ENCODE peak calls at places on chromosome 1, in nine cellular contexts. Y is psoas muscle; H is uterus; P is CD4-positive, alpha-beta memory T cell; X is transverse colon; M is naive thymus-derived CD4-positive, alpha-beta T cell; J is lung; V is body of pancreas; D is heart right ventricle. E is an unnamed sample.

GRCh38 chr1:178797590-178797989 is 72.5 kb downstream of the RALGPS2 start:
- DNase-seq in Y (no peak), H (no peak), P (no peak), X (no peak), M (no peak), J (no peak), V (no peak), D (no peak), E (no peak)

GRCh38 chr1:62333431-62333830 is 14.2 kb upstream of the KANK4 start:
- DNase-seq in Y (no peak), H (no peak), P (no peak), X (no peak), M (no peak), J (no peak), V (no peak), D (no peak), E (no peak)

GRCh38 chr1:215547009-215547408 is 20.1 kb upstream of the KCTD3 start:
- DNase-seq in Y (no peak), H (no peak), P (no peak), X (no peak), M (no peak), J (no peak), V (no peak), D (no peak), E (no peak)

GRCh38 chr1:31502253-31502652 is 74.1 kb upstream of the TINAGL1 start:
- DNase-seq in Y (no peak), H (no peak), P (no peak), X (no peak), M (no peak), J (no peak), V (no peak), D (no peak), E (no peak)

GRCh38 chr1:170680428-170680827 is 16.5 kb downstream of the PRRX1 start:
- DNase-seq in Y (no peak), H (no peak), P (no peak), X (no peak), M (no peak), J (no peak), V (no peak), D (no peak), E (no peak)

GRCh38 chr1:60848583-60849188 is 233.7 kb upstream of the NFIA start:
- DNase-seq in Y (no peak), H (no peak), P (no peak), X (no peak), M (no peak), J (no peak), V (no peak), D (no peak), E (no peak)

GRCh38 chr1:246117066-246117791 is 389.9 kb downstream of the SMYD3 start:
- DNase-seq in Y (no peak), H (no peak), P (peak; percentile 76), X (peak; percentile 9), M (no peak), J (peak; percentile 34), V (peak; percentile 45), D (peak; percentile 21), E (no peak)

GRCh38 chr1:37995773-37996379 is 6.1 kb upstream of the SF3A3 start:
- DNase-seq in Y (peak; percentile 93), H (peak; percentile 95), P (no peak), X (peak; percentile 74), M (peak; percentile 56), J (peak; percentile 81), V (peak; percentile 61), D (peak; percentile 80), E (peak; percentile 68)

GRCh38 chr1:97942161-97943123 is 21.6 kb upstream of the DPYD start:
- DNase-seq in Y (no peak), H (no peak), P (peak; percentile 12), X (no peak), M (no peak), J (no peak), V (no peak), D (no peak), E (no peak)

GRCh38 chr1:169207825-169208520 is 101.5 kb downstream of the ATP1B1 start:
- DNase-seq in Y (no peak), H (no peak), P (no peak), X (no peak), M (no peak), J (no peak), V (no peak), D (no peak), E (no peak)

GRCh38 chr1:235657269-235657668 is 7.7 kb upstream of the GNG4 start:
- DNase-seq in Y (no peak), H (no peak), P (no peak), X (no peak), M (no peak), J (no peak), V (no peak), D (no peak), E (no peak)

GRCh38 chr1:231929311-231929710 is 302.7 kb downstream of the DISC1 start:
- DNase-seq in Y (no peak), H (no peak), P (no peak), X (no peak), M (no peak), J (no peak), V (no peak), D (no peak), E (no peak)

GRCh38 chr1:183719289-183719688 is 66.2 kb upstream of the APOBEC4 start:
- DNase-seq in Y (no peak), H (no peak), P (no peak), X (no peak), M (no peak), J (no peak), V (no peak), D (no peak), E (no peak)

GRCh38 chr1:149917590-149918144 is at the start of gene SV2A:
- DNase-seq in Y (no peak), H (peak; percentile 80), P (peak; percentile 31), X (peak; percentile 53), M (peak; percentile 57), J (no peak), V (no peak), D (no peak), E (peak; percentile 67)
- H3K4me3 ChIP-seq in Y (peak within 1 kb of the TSS; percentile 51), H (peak within 1 kb of the TSS; percentile 49), P (peak within 1 kb of the TSS; percentile 52), X (peak within 1 kb of the TSS; percentile 27), M (peak within 1 kb of the TSS; percentile 81), J (peak within 1 kb of the TSS; percentile 19), V (no peak within 1 kb of the TSS), D (peak within 1 kb of the TSS; percentile 6), E (peak within 1 kb of the TSS; percentile 60)

GRCh38 chr1:103218369-103218768 is 110.0 kb upstream of the COL11A1 start:
- DNase-seq in Y (no peak), H (no peak), P (no peak), X (no peak), M (no peak), J (no peak), V (no peak), D (no peak), E (no peak)
- H3K27ac ChIP-seq in Y (no peak overlapping the region), H (no peak overlapping the region), P (no peak overlapping the region), X (no peak overlapping the region), M (no peak overlapping the region), J (no peak overlapping the region), V (no peak overlapping the region), D (no peak overlapping the region), E (no peak overlapping the region)

GRCh38 chr1:152585586-152585985 is 5.3 kb upstream of the LCE3D start:
- DNase-seq in Y (no peak), H (no peak), P (no peak), X (no peak), M (no peak), J (no peak), V (no peak), D (no peak), E (no peak)
- H3K4me1 ChIP-seq in Y (no peaks in the 10 kb centered on the region), H (no peaks in the 10 kb centered on the region), P (no peaks in the 10 kb centered on the region), X (no peaks in the 10 kb centered on the region), M (no peaks in the 10 kb centered on the region), J (no peaks in the 10 kb centered on the region), V (no peaks in the 10 kb centered on the region), D (no peaks in the 10 kb centered on the region), E (no peaks in the 10 kb centered on the region)

GRCh38 chr1:201481761-201482493 is 12.9 kb upstream of the PHLDA3 start:
- DNase-seq in Y (peak; percentile 92), H (peak; percentile 91), P (peak; percentile 76), X (peak; percentile 91), M (peak; percentile 80), J (peak; percentile 89), V (peak; percentile 91), D (peak; percentile 90), E (peak; percentile 78)
- H3K4me3 ChIP-seq in Y (peak overlapping the region; percentile 51), H (peak overlapping the region; percentile 4), P (peak overlapping the region; percentile 52), X (peak overlapping the region; percentile 13), M (peak overlapping the region; percentile 48), J (no peak overlapping the region), V (no peak overlapping the region), D (no peak overlapping the region), E (peak overlapping the region; percentile 47)

DNA sequence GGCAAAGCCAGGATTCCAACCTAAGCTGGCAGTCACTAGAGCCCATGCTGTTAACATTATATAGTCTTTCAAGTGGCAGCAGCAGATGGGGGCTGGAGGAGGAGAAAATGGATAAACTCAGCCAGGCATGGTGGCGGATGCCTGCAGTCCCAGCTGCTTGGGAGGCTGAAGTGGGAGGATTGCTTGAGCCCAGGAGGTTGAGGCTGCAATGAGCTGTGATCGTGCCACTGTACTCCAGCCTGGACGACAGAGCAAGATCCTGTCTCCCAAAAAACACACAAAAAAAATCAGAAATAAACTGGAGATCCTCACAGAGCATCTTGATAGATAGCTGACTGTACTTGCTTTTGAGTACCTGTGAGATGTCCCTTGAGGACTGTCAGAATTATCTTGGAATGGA is 13.4 kb upstream of the WDR26 start:
- DNase-seq in Y (no peak), H (no peak), P (no peak), X (no peak), M (no peak), J (no peak), V (no peak), D (no peak), E (no peak)
- H3K27ac ChIP-seq in Y (peak overlapping the region; percentile 75), H (no peak overlapping the region), P (no peak overlapping the region), X (no peak overlapping the region), M (no peak overlapping the region), J (no peak overlapping the region), V (no peak overlapping the region), D (no peak overlapping the region), E (no peak overlapping the region)

DNA sequence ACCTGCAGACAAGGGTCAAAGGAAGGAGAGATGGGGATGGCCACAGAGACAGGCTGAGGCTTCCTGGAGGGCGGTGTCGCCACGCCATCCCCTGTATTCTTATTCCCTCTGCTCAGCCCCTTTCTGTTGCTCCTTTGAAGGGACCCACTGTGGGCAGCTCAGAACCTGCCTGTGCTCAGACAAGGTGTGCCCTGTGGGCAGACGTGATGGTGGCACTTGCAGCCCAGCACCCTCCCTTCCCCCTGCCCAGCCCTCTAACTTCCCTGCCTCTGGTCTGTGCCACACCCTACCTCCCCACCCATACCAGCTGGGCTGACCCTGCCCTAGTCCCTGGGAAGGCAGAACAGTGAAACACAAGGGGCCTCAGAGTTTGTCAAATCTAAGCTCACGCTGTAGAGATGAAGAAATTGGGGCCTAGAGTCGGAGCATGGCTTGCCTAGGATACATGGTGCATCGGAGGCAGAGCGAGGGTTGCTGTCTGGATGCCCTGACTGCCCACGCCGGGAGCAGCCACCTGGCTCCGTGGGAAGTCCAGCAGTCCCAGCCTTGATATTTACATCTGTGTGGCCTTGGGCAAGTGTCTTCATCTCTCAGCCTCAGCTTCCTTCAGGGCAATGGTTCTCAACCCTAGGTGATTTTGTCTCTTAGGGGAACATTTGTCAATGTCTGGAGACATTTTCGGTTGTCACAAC is 68.6 kb upstream of the RUNX3 start:
- DNase-seq in Y (peak; percentile 32), H (no peak), P (no peak), X (no peak), M (no peak), J (no peak), V (no peak), D (no peak), E (no peak)
- H3K4me1 ChIP-seq in Y (no peaks in the 10 kb centered on the region), H (no peaks in the 10 kb centered on the region), P (peaks cover 42% of the 10 kb centered on the region), X (no peaks in the 10 kb centered on the region), M (peaks cover 54% of the 10 kb centered on the region), J (peaks cover 2% of the 10 kb centered on the region), V (no peaks in the 10 kb centered on the region), D (no peaks in the 10 kb centered on the region), E (no peaks in the 10 kb centered on the region)

E was measured in tibial artery.